ENCODE peak calls at places on chromosomes 6 and 20, in six cellular contexts. One of them, this sample, is unnamed.

GRCh38 chr6:41503841-41504525 is 42.2 kb upstream of the FOXP4 start:
- DNase-seq in CD8-positive, alpha-beta T cell: no peak
- DNase-seq in mammary epithelial cell: peak; percentile 16
- DNase-seq in right cardiac atrium: peak; percentile 73
- DNase-seq in DND-41: no peak
- DNase-seq in cardiac muscle cell: peak; percentile 80
- DNase-seq in this sample: peak; percentile 26

GRCh38 chr6:137496392-137496767 is 2.2 kb upstream of the OLIG3 start:
- DNase-seq in CD8-positive, alpha-beta T cell: no peak
- DNase-seq in DND-41: no peak
- DNase-seq in cardiac muscle cell: no peak
- DNase-seq in right cardiac atrium: no peak
- DNase-seq in mammary epithelial cell: no peak
- DNase-seq in this sample: no peak

GRCh38 chr6:33857301-33858052 is 53.7 kb upstream of the MLN start:
- DNase-seq in DND-41: no peak
- DNase-seq in CD8-positive, alpha-beta T cell: no peak
- DNase-seq in right cardiac atrium: peak; percentile 10
- DNase-seq in mammary epithelial cell: no peak
- DNase-seq in cardiac muscle cell: no peak
- DNase-seq in this sample: no peak

GRCh38 chr6:126886106-126886505 is 232.4 kb upstream of the RSPO3 start:
- DNase-seq in cardiac muscle cell: peak; percentile 3
- DNase-seq in DND-41: no peak
- DNase-seq in mammary epithelial cell: no peak
- DNase-seq in right cardiac atrium: no peak
- DNase-seq in CD8-positive, alpha-beta T cell: no peak
- DNase-seq in this sample: no peak

GRCh38 chr6:136365781-136366354 is 76.2 kb upstream of the BCLAF1 start:
- DNase-seq in mammary epithelial cell: no peak
- DNase-seq in right cardiac atrium: peak; percentile 85
- DNase-seq in DND-41: no peak
- DNase-seq in CD8-positive, alpha-beta T cell: no peak
- DNase-seq in cardiac muscle cell: no peak
- DNase-seq in this sample: peak; percentile 60

GRCh38 chr20:62376112-62377063 is 9.3 kb upstream of the LAMA5 start:
- DNase-seq in mammary epithelial cell: peak; percentile 53
- DNase-seq in cardiac muscle cell: peak; percentile 88
- DNase-seq in DND-41: no peak
- DNase-seq in right cardiac atrium: peak; percentile 85
- DNase-seq in CD8-positive, alpha-beta T cell: no peak
- DNase-seq in this sample: no peak

GRCh38 chr6:7615611-7616383 is 25.8 kb downstream of the SNRNP48 start:
- DNase-seq in right cardiac atrium: no peak
- DNase-seq in mammary epithelial cell: peak; percentile 62
- DNase-seq in CD8-positive, alpha-beta T cell: no peak
- DNase-seq in cardiac muscle cell: peak; percentile 77
- DNase-seq in DND-41: peak; percentile 49
- DNase-seq in this sample: no peak

GRCh38 chr6:153090241-153090930 is 40.7 kb downstream of the RGS17 start:
- DNase-seq in right cardiac atrium: no peak
- DNase-seq in mammary epithelial cell: peak; percentile 84
- DNase-seq in DND-41: no peak
- DNase-seq in cardiac muscle cell: peak; percentile 83
- DNase-seq in CD8-positive, alpha-beta T cell: no peak
- DNase-seq in this sample: no peak

GRCh38 chr6:36035240-36035639 is 7.6 kb downstream of the MAPK14 start:
- DNase-seq in mammary epithelial cell: no peak
- DNase-seq in CD8-positive, alpha-beta T cell: no peak
- DNase-seq in cardiac muscle cell: peak; percentile 33
- DNase-seq in right cardiac atrium: no peak
- DNase-seq in DND-41: no peak
- DNase-seq in this sample: no peak

GRCh38 chr6:63460971-63461370 is 111.3 kb upstream of the LOC128125822 start:
- DNase-seq in mammary epithelial cell: no peak
- DNase-seq in right cardiac atrium: no peak
- DNase-seq in cardiac muscle cell: no peak
- DNase-seq in CD8-positive, alpha-beta T cell: no peak
- DNase-seq in DND-41: no peak
- DNase-seq in this sample: no peak

GRCh38 chr6:123658848-123659247 is 22.1 kb upstream of the TRDN start:
- DNase-seq in DND-41: no peak
- DNase-seq in right cardiac atrium: no peak
- DNase-seq in CD8-positive, alpha-beta T cell: no peak
- DNase-seq in cardiac muscle cell: no peak
- DNase-seq in mammary epithelial cell: no peak
- DNase-seq in this sample: no peak

GRCh38 chr6:123661105-123661891 is 24.5 kb upstream of the TRDN start:
- DNase-seq in mammary epithelial cell: no peak
- DNase-seq in right cardiac atrium: peak; percentile 5
- DNase-seq in CD8-positive, alpha-beta T cell: no peak
- DNase-seq in cardiac muscle cell: no peak
- DNase-seq in DND-41: no peak
- DNase-seq in this sample: no peak

GRCh38 chr6:123659960-123660748 is 23.4 kb upstream of the TRDN start:
- DNase-seq in mammary epithelial cell: no peak
- DNase-seq in DND-41: no peak
- DNase-seq in cardiac muscle cell: no peak
- DNase-seq in CD8-positive, alpha-beta T cell: no peak
- DNase-seq in right cardiac atrium: peak; percentile 7
- DNase-seq in this sample: no peak

DNA sequence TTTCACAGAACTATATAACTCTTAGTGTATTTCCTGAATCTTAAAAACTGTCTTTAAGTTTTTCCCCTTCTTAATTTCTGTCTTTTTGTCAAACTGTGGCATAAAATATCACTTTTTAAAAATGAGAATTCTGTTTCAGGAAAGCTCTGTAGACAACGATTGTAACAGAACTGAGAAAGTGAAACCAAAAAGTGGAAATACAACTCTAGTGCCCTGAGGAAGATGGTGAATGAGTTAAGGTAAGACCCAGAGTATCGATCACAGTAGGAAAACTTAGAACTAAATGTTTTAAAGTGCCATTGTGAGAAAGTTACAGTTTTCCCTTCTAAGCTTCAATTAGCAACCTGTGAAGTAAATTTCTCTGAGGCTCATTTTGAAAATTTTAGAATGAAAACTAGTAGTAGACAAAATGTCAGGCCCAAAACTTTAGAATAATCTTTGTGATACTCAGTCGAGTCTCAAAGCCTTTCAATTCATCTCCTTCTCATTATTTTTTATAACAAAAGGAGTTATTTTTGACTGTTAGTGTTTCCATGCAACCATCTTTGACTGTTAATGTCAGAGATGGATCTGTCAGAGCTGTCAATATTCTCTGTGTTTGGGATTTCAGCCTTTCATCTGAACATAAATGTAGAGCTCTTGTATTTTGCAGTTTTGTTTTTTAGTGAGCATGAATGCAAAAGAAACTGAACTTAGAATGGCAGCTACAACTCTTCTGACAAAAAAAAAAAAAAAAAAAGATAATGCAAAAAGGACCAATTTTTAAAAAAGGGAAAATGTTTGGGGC is 19.0 kb upstream of the TRDN start:
- DNase-seq in cardiac muscle cell: no peak
- DNase-seq in mammary epithelial cell: peak; percentile 11
- DNase-seq in CD8-positive, alpha-beta T cell: no peak
- DNase-seq in right cardiac atrium: no peak
- DNase-seq in DND-41: no peak
- DNase-seq in this sample: no peak
- H3K27ac ChIP-seq in cardiac muscle cell: no peak overlapping the region
- H3K27ac ChIP-seq in mammary epithelial cell: no peak overlapping the region
- H3K27ac ChIP-seq in CD8-positive, alpha-beta T cell: no peak overlapping the region
- H3K27ac ChIP-seq in right cardiac atrium: no peak overlapping the region
- H3K27ac ChIP-seq in DND-41: no peak overlapping the region
- H3K27ac ChIP-seq in this sample: no peak overlapping the region

GRCh38 chr20:38729767-38730166 is 5.5 kb downstream of the SLC32A1 start:
- DNase-seq in right cardiac atrium: no peak
- DNase-seq in DND-41: no peak
- DNase-seq in mammary epithelial cell: no peak
- DNase-seq in CD8-positive, alpha-beta T cell: no peak
- DNase-seq in cardiac muscle cell: no peak
- DNase-seq in this sample: no peak

GRCh38 chr20:38727602-38728236 is 3.4 kb downstream of the SLC32A1 start:
- DNase-seq in CD8-positive, alpha-beta T cell: no peak
- DNase-seq in DND-41: no peak
- DNase-seq in mammary epithelial cell: no peak
- DNase-seq in cardiac muscle cell: no peak
- DNase-seq in right cardiac atrium: no peak
- DNase-seq in this sample: no peak

GRCh38 chr20:38730167-38730988 is 6.1 kb downstream of the SLC32A1 start:
- DNase-seq in mammary epithelial cell: no peak
- DNase-seq in right cardiac atrium: no peak
- DNase-seq in cardiac muscle cell: no peak
- DNase-seq in DND-41: no peak
- DNase-seq in CD8-positive, alpha-beta T cell: no peak
- DNase-seq in this sample: no peak

GRCh38 chr20:38728237-38728761 is 4.0 kb downstream of the SLC32A1 start:
- DNase-seq in right cardiac atrium: no peak
- DNase-seq in cardiac muscle cell: no peak
- DNase-seq in mammary epithelial cell: no peak
- DNase-seq in CD8-positive, alpha-beta T cell: no peak
- DNase-seq in DND-41: no peak
- DNase-seq in this sample: no peak

DNA sequence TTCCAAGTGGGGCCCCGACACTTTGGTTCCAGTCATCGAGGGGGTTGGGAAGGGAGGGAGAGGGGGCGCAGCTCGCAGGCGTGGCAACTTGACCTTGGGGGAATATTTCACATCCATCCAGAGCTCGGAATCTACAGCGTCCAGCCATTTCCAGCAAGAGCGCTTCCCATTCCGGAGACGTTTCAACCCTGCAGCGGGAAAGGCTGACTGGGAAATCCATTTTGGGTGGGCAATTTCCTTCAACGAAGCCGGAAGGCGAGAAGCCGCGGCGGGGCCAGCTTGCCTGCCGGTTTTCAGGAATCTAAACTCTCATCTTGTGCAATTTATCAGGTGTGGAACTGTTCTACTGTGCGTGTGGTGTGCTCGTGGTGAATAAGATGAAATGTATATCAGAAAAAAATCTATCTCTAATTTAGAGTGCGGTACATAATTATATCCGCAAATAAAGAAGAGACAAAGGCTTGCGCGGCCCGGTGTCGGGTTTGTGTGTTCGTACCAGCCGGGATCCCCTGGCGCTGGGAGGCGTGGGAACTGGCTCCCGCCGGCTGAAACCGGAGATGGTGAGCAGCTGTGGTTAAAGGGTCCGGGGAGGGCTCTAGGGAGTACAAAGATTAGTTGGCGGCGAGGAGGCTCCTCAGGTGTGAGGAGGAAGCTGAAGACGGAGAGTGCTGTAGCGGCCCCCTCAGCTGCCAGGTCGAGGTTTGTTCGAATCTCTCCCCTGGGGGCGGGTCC is 4.8 kb downstream of the SLC32A1 start:
- DNase-seq in right cardiac atrium: no peak
- DNase-seq in cardiac muscle cell: no peak
- DNase-seq in DND-41: peak; percentile 62
- DNase-seq in mammary epithelial cell: no peak
- DNase-seq in CD8-positive, alpha-beta T cell: no peak
- DNase-seq in this sample: no peak
- H3K27me3 ChIP-seq in right cardiac atrium: no peaks in the 10 kb centered on the region
- H3K27me3 ChIP-seq in cardiac muscle cell: peaks cover 100% of the 10 kb centered on the region
- H3K27me3 ChIP-seq in DND-41: peaks cover 47% of the 10 kb centered on the region
- H3K27me3 ChIP-seq in mammary epithelial cell: peaks cover 66% of the 10 kb centered on the region
- H3K27me3 ChIP-seq in CD8-positive, alpha-beta T cell: peaks cover 73% of the 10 kb centered on the region
- H3K27me3 ChIP-seq in this sample: peaks cover 100% of the 10 kb centered on the region

GRCh38 chr6:11236351-11236750 is 3.9 kb upstream of the NEDD9 start:
- DNase-seq in right cardiac atrium: no peak
- DNase-seq in cardiac muscle cell: no peak
- DNase-seq in DND-41: no peak
- DNase-seq in CD8-positive, alpha-beta T cell: no peak
- DNase-seq in mammary epithelial cell: no peak
- DNase-seq in this sample: no peak

GRCh38 chr6:11235062-11235461 is 2.6 kb upstream of the NEDD9 start:
- DNase-seq in mammary epithelial cell: no peak
- DNase-seq in right cardiac atrium: no peak
- DNase-seq in cardiac muscle cell: no peak
- DNase-seq in CD8-positive, alpha-beta T cell: no peak
- DNase-seq in DND-41: no peak
- DNase-seq in this sample: no peak

GRCh38 chr6:11232968-11233626 is 629 bp upstream of the NEDD9 start:
- DNase-seq in right cardiac atrium: no peak
- DNase-seq in CD8-positive, alpha-beta T cell: no peak
- DNase-seq in DND-41: no peak
- DNase-seq in cardiac muscle cell: no peak
- DNase-seq in mammary epithelial cell: no peak
- DNase-seq in this sample: no peak

GRCh38 chr6:11232177-11232967 is at the start of gene NEDD9:
- DNase-seq in DND-41: peak; percentile 97
- DNase-seq in right cardiac atrium: peak; percentile 98
- DNase-seq in CD8-positive, alpha-beta T cell: peak; percentile 89
- DNase-seq in mammary epithelial cell: peak; percentile 97
- DNase-seq in cardiac muscle cell: peak; percentile 98
- DNase-seq in this sample: peak; percentile 95

DNA sequence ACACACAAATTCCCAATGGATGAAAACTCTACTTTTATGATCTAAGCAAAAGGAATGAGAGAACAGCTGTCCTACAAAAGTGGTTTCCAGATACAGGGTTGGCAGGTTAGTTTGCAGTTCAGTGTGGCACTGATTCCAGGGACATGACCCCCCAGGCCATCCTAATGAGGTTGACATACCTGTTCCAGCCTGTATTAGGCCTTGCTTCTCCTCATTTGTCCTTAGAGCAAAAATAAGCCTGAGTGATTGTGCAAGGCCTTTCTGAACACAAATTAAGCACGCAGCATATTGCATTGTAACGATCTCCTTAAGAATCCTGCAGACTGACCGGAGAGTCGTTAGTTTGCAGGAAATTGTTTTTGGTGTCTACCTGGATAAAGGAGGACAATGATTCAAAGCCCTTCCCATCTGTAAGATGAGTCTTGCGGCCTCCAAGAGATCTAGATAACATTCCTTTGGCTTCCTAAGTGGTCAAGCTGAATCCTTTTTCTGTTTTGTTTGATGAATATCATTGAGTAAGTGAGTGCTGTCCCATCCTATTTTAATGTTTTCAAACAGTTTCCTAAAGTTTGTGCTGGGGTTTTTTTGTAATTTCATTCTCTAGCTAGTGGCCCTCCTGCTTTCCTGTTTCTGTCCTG is 1.6 kb upstream of the NEDD9 start:
- DNase-seq in DND-41: no peak
- DNase-seq in right cardiac atrium: no peak
- DNase-seq in mammary epithelial cell: peak; percentile 44
- DNase-seq in cardiac muscle cell: no peak
- DNase-seq in CD8-positive, alpha-beta T cell: no peak
- DNase-seq in this sample: no peak
- H3K27ac ChIP-seq in DND-41: peak overlapping the region; percentile 95
- H3K27ac ChIP-seq in right cardiac atrium: no peak overlapping the region
- H3K27ac ChIP-seq in mammary epithelial cell: peak overlapping the region; percentile 97
- H3K27ac ChIP-seq in cardiac muscle cell: no peak overlapping the region
- H3K27ac ChIP-seq in CD8-positive, alpha-beta T cell: no peak overlapping the region
- H3K27ac ChIP-seq in this sample: peak overlapping the region; percentile 87

DNA sequence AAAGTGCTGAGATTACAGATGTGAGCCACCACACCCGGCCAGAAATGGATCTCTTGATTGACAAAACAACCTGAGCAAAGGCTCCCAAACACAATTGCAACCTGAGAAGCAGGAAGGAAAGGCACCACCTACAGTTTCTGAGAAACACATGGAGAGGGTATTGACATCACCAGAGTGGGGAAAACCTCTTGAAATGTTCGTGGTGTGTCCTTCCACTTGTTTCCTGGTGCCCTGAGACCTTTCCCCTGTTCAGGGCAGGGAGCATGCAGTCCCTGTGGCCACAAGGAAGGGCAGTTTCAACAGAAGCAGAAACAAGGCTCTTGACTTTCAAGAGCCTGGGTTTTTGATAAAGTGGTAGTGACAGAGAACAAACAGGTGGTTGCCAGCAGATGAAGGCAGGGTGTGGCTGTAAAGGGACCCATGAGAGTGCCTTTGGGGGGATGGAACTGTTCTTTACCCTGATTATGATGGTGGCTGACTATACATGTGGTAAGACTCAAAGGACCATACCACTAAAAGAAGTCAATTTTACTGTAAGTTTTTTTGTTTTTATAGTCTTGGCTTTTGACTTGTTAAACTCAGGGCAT is 3.2 kb upstream of the BPIFA1 start:
- DNase-seq in right cardiac atrium: no peak
- DNase-seq in DND-41: no peak
- DNase-seq in mammary epithelial cell: no peak
- DNase-seq in cardiac muscle cell: no peak
- DNase-seq in CD8-positive, alpha-beta T cell: no peak
- DNase-seq in this sample: no peak
- H3K27me3 ChIP-seq in right cardiac atrium: no peaks in the 10 kb centered on the region
- H3K27me3 ChIP-seq in DND-41: peaks cover 18% of the 10 kb centered on the region
- H3K27me3 ChIP-seq in mammary epithelial cell: no peaks in the 10 kb centered on the region
- H3K27me3 ChIP-seq in cardiac muscle cell: peaks cover 71% of the 10 kb centered on the region
- H3K27me3 ChIP-seq in CD8-positive, alpha-beta T cell: no peaks in the 10 kb centered on the region
- H3K27me3 ChIP-seq in this sample: peaks cover 98% of the 10 kb centered on the region